ENCODE peak calls at places on chromosomes 5 and 9, in seven cellular contexts. T is CD8-positive, alpha-beta memory T cell; A is KBM-7; V is NCI-H1105; H is COLO829; I is tibial artery; W is fibroblast of villous mesenchyme. G is an unnamed sample.

GRCh38 chr5:174723979-174724483 is 351 bp upstream of the MSX2 start:
- DNase-seq in T (no peak), A (no peak), V (no peak), H (peak; percentile 6), I (no peak), W (peak; percentile 33), G (no peak)

GRCh38 chr9:121720311-121720991 is 69.0 kb downstream of the DAB2IP start:
- DNase-seq in T (no peak), A (no peak), V (no peak), H (no peak), I (no peak), W (no peak), G (no peak)

GRCh38 chr5:108461628-108462367 is 79.9 kb upstream of the FBXL17 start:
- DNase-seq in T (no peak), A (no peak), V (no peak), H (no peak), I (no peak), W (peak; percentile 35), G (peak; percentile 9)

GRCh38 chr9:87910821-87911220 is 6.9 kb upstream of the SPATA31C1 start:
- DNase-seq in T (no peak), A (no peak), V (no peak), H (no peak), I (no peak), W (peak; percentile 56), G (no peak)

GRCh38 chr9:130041648-130042405 is 1.2 kb downstream of the FNBP1 start:
- DNase-seq in T (no peak), A (no peak), V (no peak), H (no peak), I (peak; percentile 69), W (peak; percentile 47), G (no peak)

GRCh38 chr9:109319631-109320233 is 1.1 kb downstream of the EPB41L4B start:
- DNase-seq in T (no peak), A (no peak), V (no peak), H (no peak), I (no peak), W (no peak), G (no peak)

GRCh38 chr9:136090768-136091581 is 4.1 kb downstream of the NACC2 start:
- DNase-seq in T (no peak), A (no peak), V (no peak), H (no peak), I (peak; percentile 91), W (peak; percentile 28), G (no peak)

GRCh38 chr5:177509361-177509951 is at the start of gene DOK3:
- DNase-seq in T (no peak), A (peak; percentile 39), V (no peak), H (no peak), I (peak; percentile 74), W (no peak), G (peak; percentile 59)

GRCh38 chr9:7791364-7791763 is 8.2 kb downstream of the DMAC1 start:
- DNase-seq in T (no peak), A (no peak), V (no peak), H (no peak), I (no peak), W (no peak), G (no peak)

GRCh38 chr9:3858961-3859360 is 333.2 kb upstream of the RFX3 start:
- DNase-seq in T (no peak), A (no peak), V (no peak), H (no peak), I (no peak), W (peak; percentile 47), G (no peak)

GRCh38 chr5:176491056-176491646 is 43.0 kb downstream of the FAF2 start:
- DNase-seq in T (no peak), A (no peak), V (no peak), H (no peak), I (no peak), W (peak; percentile 22), G (no peak)

GRCh38 chr5:144547098-144547499 is 376.4 kb downstream of the KCTD16 start:
- DNase-seq in T (no peak), A (no peak), V (no peak), H (no peak), I (no peak), W (no peak), G (no peak)

GRCh38 chr5:135012951-135013391 is 21.1 kb downstream of the PITX1 start:
- DNase-seq in T (no peak), A (no peak), V (no peak), H (no peak), I (no peak), W (no peak), G (no peak)

GRCh38 chr5:91207248-91207647 is 175.9 kb downstream of the ARRDC3 start:
- DNase-seq in T (no peak), A (no peak), V (no peak), H (no peak), I (no peak), W (no peak), G (no peak)

GRCh38 chr9:24516463-24516862 is 29.2 kb downstream of the IZUMO3 start:
- DNase-seq in T (no peak), A (no peak), V (no peak), H (no peak), I (no peak), W (no peak), G (no peak)

GRCh38 chr9:23820731-23821399 is 5.2 kb downstream of the ELAVL2 start:
- DNase-seq in T (no peak), A (no peak), V (no peak), H (no peak), I (no peak), W (no peak), G (no peak)

GRCh38 chr9:100575765-100576368 is 2.0 kb upstream of the CAVIN4 start:
- DNase-seq in T (no peak), A (no peak), V (no peak), H (no peak), I (no peak), W (no peak), G (no peak)

GRCh38 chr9:79962836-79963235 is 391.1 kb downstream of the TLE4 start:
- DNase-seq in T (no peak), A (no peak), V (no peak), H (no peak), I (no peak), W (no peak), G (no peak)

GRCh38 chr5:40796487-40796889 is 1.7 kb downstream of the PRKAA1 start:
- DNase-seq in T (no peak), A (peak; percentile 21), V (no peak), H (no peak), I (no peak), W (peak; percentile 65), G (peak; percentile 81)

GRCh38 chr5:100424787-100425186 is 110.4 kb upstream of the FAM174A start:
- DNase-seq in T (no peak), A (no peak), V (no peak), H (no peak), I (no peak), W (no peak), G (no peak)

GRCh38 chr5:169717298-169717697 is 80.2 kb downstream of the DOCK2 start:
- DNase-seq in T (no peak), A (no peak), V (no peak), H (peak; percentile 93), I (no peak), W (peak; percentile 24), G (peak; percentile 96)

GRCh38 chr5:168948746-168949145 is 352.2 kb downstream of the SLIT3 start:
- DNase-seq in T (no peak), A (no peak), V (no peak), H (no peak), I (no peak), W (no peak), G (no peak)

GRCh38 chr5:17216974-17217325 is 481 bp upstream of the BASP1 start:
- DNase-seq in T (no peak), A (no peak), V (no peak), H (no peak), I (peak; percentile 72), W (peak; percentile 79), G (no peak)

GRCh38 chr5:116539222-116539621 is 35.4 kb downstream of the SEMA6A start:
- DNase-seq in T (no peak), A (no peak), V (no peak), H (no peak), I (no peak), W (no peak), G (no peak)

G was measured in AML-193.